ENCODE peak calls at places on chromosomes 6 and 20, in five cellular contexts. One of them, this sample, is unnamed.

GRCh38 chr20:25233016-25233772 is 14.7 kb upstream of the PYGB start:
- DNase-seq in T-cell: no peak
- DNase-seq in thoracic aorta: peak
- DNase-seq in ecto neural progenitor cell: no peak
- DNase-seq in LoVo: peak
- DNase-seq in this sample: peak

GRCh38 chr20:54208492-54209044 is 681 bp downstream of the PFDN4 start:
- DNase-seq in T-cell: no peak
- DNase-seq in thoracic aorta: no peak
- DNase-seq in ecto neural progenitor cell: peak
- DNase-seq in LoVo: peak
- DNase-seq in this sample: peak

GRCh38 chr6:63452117-63452516 is 120.2 kb upstream of the LOC128125822 start:
- DNase-seq in T-cell: no peak
- DNase-seq in thoracic aorta: no peak
- DNase-seq in ecto neural progenitor cell: no peak
- DNase-seq in LoVo: peak
- DNase-seq in this sample: peak

GRCh38 chr20:62936996-62937352 is 973 bp upstream of the GID8 start:
- DNase-seq in T-cell: no peak
- DNase-seq in thoracic aorta: no peak
- DNase-seq in ecto neural progenitor cell: no peak
- DNase-seq in LoVo: peak
- DNase-seq in this sample: no peak

GRCh38 chr6:33198853-33199436 is 1.5 kb downstream of the RXRB start:
- DNase-seq in T-cell: no peak
- DNase-seq in thoracic aorta: no peak
- DNase-seq in ecto neural progenitor cell: no peak
- DNase-seq in LoVo: no peak
- DNase-seq in this sample: no peak

GRCh38 chr20:9323622-9324021 is 190.8 kb upstream of the LAMP5 start:
- DNase-seq in T-cell: no peak
- DNase-seq in thoracic aorta: no peak
- DNase-seq in ecto neural progenitor cell: peak
- DNase-seq in LoVo: no peak
- DNase-seq in this sample: no peak

GRCh38 chr20:58274384-58274783 is 35.1 kb upstream of the RAB22A start:
- DNase-seq in T-cell: no peak
- DNase-seq in thoracic aorta: no peak
- DNase-seq in ecto neural progenitor cell: no peak
- DNase-seq in LoVo: no peak
- DNase-seq in this sample: no peak

GRCh38 chr20:24949756-24950127 is 673 bp downstream of the CST7 start:
- DNase-seq in T-cell: no peak
- DNase-seq in thoracic aorta: no peak
- DNase-seq in ecto neural progenitor cell: peak
- DNase-seq in LoVo: no peak
- DNase-seq in this sample: no peak

GRCh38 chr20:64167676-64168075 is 3.4 kb downstream of the MYT1 start:
- DNase-seq in T-cell: no peak
- DNase-seq in thoracic aorta: no peak
- DNase-seq in ecto neural progenitor cell: no peak
- DNase-seq in LoVo: no peak
- DNase-seq in this sample: peak

GRCh38 chr6:170210026-170210390 is 80.9 kb downstream of the DLL1 start:
- DNase-seq in T-cell: no peak
- DNase-seq in thoracic aorta: no peak
- DNase-seq in ecto neural progenitor cell: no peak
- DNase-seq in LoVo: no peak
- DNase-seq in this sample: no peak

GRCh38 chr6:13488896-13489237 is 1.5 kb upstream of the GFOD1 start:
- DNase-seq in T-cell: no peak
- DNase-seq in thoracic aorta: no peak
- DNase-seq in ecto neural progenitor cell: no peak
- DNase-seq in LoVo: no peak
- DNase-seq in this sample: no peak

This sample was measured in H4.